ENCODE peak calls at places on chromosomes 7 and 10, in seven cellular contexts. F is transverse colon, J is heart left ventricle, U is suprapubic skin, H is A549, Q is adrenal gland, T is HCT116. V is an unnamed sample. For H3K4me1, the result is how much of the 10 kb centered on the place peaks cover.

GRCh38 chr7:10767771-10768170 is 205.9 kb upstream of the PHF14 start:
- DNase-seq in F (no peak), J (no peak), U (no peak), H (no peak), Q (no peak), T (no peak), V (no peak)

GRCh38 chr10:86163522-86164215 is 202.9 kb downstream of the GRID1 start:
- DNase-seq in F (peak), J (no peak), U (peak), H (no peak), Q (no peak), T (no peak), V (no peak)

GRCh38 chr7:12031638-12032037 is 179.5 kb upstream of the TMEM106B start:
- DNase-seq in F (no peak), J (no peak), U (no peak), H (no peak), Q (no peak), T (peak), V (no peak)

GRCh38 chr7:130823060-130823459 is 89.1 kb upstream of the KLF14 start:
- DNase-seq in F (no peak), J (no peak), U (no peak), H (no peak), Q (no peak), T (no peak), V (no peak)

GRCh38 chr10:100634034-100634433 is 98.3 kb downstream of the HIF1AN start:
- DNase-seq in F (no peak), J (no peak), U (no peak), H (no peak), Q (no peak), T (no peak), V (no peak)

GRCh38 chr7:4288791-4289190 is 393.3 kb upstream of the FOXK1 start:
- DNase-seq in F (no peak), J (no peak), U (no peak), H (no peak), Q (no peak), T (no peak), V (no peak)

GRCh38 chr10:106705576-106706526 is 458.7 kb downstream of the SORCS1 start:
- DNase-seq in F (peak), J (peak), U (peak), H (no peak), Q (peak), T (peak), V (peak)

GRCh38 chr10:24463683-24464426 is 254.9 kb downstream of the KIAA1217 start:
- DNase-seq in F (peak), J (no peak), U (no peak), H (no peak), Q (peak), T (no peak), V (peak)

GRCh38 chr10:124339119-124339807 is 79.5 kb downstream of the OAT start:
- DNase-seq in F (no peak), J (no peak), U (no peak), H (no peak), Q (peak), T (no peak), V (no peak)

GRCh38 chr7:75928600-75928939 is 13.6 kb downstream of the POR start:
- DNase-seq in F (no peak), J (no peak), U (no peak), H (no peak), Q (no peak), T (no peak), V (no peak)

GRCh38 chr7:13240349-13240748 is 552.9 kb downstream of the ARL4A start:
- DNase-seq in F (no peak), J (no peak), U (no peak), H (peak), Q (no peak), T (peak), V (no peak)

DNA sequence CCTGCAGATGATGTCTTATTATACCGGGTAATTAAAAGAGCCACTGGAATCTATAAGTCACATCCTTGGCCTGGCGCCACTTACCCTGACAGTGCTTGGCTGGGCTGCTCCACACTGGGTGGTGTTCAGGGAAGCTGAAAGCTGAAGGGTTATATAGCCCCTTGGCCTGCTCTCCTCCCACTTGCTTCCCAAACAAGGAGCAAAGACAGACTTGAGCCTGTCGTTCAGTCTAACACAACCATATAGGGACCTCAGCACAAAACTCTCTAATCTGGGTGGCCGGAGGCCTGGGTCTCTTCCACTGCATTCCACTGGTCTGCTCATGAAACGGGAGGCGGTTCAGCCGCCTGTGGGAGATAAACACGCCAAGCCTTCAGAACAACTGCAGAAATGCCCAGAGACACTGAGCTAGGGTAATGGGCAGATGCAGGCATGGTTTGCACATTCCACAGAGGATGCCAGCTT is at the start of gene ACTA2:
- DNase-seq in F (peak), J (peak), U (no peak), H (no peak), Q (peak), T (no peak), V (peak)
- TF ChIP-seq POLR2A in F (peak), J (no peak), U (no peak), H (no peak), Q (no peak), T (no peak), V (peak)

GRCh38 chr10:68151453-68151852 is 42.2 kb downstream of the MYPN start:
- DNase-seq in F (no peak), J (no peak), U (no peak), H (no peak), Q (no peak), T (no peak), V (no peak)

GRCh38 chr10:68156373-68157185 is 47.3 kb downstream of the MYPN start:
- DNase-seq in F (peak), J (peak), U (no peak), H (peak), Q (peak), T (peak), V (peak)

GRCh38 chr10:68153473-68154210 is 44.4 kb downstream of the MYPN start:
- DNase-seq in F (peak), J (peak), U (no peak), H (peak), Q (peak), T (peak), V (no peak)

GRCh38 chr10:68155615-68156205 is 46.4 kb downstream of the MYPN start:
- DNase-seq in F (no peak), J (no peak), U (no peak), H (no peak), Q (no peak), T (no peak), V (no peak)

DNA sequence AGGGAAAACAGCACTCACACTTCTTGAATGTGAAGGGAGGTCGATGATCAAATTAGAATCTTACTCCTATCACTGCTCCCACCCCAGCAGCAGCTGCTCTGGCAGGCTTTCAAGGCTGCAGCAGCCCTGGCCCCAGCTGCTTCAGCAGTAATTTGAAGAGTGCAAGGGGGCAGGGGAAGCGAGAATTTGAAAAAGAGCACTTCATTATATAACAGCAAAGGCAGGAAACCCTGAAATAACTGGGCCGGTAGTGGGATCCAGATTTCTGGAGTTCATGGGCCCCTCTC is 44.9 kb downstream of the MYPN start:
- DNase-seq in F (no peak), J (peak), U (no peak), H (no peak), Q (peak), T (no peak), V (no peak)
- H3K27ac ChIP-seq in F (peak), J (peak), U (no peak), H (peak), Q (peak), T (peak), V (no peak)

GRCh38 chr10:91347529-91347928 is 62.6 kb upstream of the HECTD2 start:
- DNase-seq in F (no peak), J (no peak), U (no peak), H (no peak), Q (no peak), T (no peak), V (no peak)
- H3K4me1 ChIP-seq in F (under half), J (under half), U (under half), H (under half), Q (under half), T (under half), V (under half)

GRCh38 chr7:159028456-159029401 is 115.9 kb downstream of the VIPR2 start:
- DNase-seq in F (peak), J (no peak), U (peak), H (no peak), Q (peak), T (no peak), V (no peak)

GRCh38 chr7:159031750-159032149 is 112.9 kb downstream of the VIPR2 start:
- DNase-seq in F (peak), J (no peak), U (peak), H (no peak), Q (peak), T (no peak), V (no peak)

GRCh38 chr7:159031135-159031701 is 113.4 kb downstream of the VIPR2 start:
- DNase-seq in F (peak), J (peak), U (no peak), H (no peak), Q (peak), T (no peak), V (peak)

GRCh38 chr7:159032310-159032709 is 112.4 kb downstream of the VIPR2 start:
- DNase-seq in F (peak), J (no peak), U (peak), H (no peak), Q (peak), T (no peak), V (no peak)

DNA sequence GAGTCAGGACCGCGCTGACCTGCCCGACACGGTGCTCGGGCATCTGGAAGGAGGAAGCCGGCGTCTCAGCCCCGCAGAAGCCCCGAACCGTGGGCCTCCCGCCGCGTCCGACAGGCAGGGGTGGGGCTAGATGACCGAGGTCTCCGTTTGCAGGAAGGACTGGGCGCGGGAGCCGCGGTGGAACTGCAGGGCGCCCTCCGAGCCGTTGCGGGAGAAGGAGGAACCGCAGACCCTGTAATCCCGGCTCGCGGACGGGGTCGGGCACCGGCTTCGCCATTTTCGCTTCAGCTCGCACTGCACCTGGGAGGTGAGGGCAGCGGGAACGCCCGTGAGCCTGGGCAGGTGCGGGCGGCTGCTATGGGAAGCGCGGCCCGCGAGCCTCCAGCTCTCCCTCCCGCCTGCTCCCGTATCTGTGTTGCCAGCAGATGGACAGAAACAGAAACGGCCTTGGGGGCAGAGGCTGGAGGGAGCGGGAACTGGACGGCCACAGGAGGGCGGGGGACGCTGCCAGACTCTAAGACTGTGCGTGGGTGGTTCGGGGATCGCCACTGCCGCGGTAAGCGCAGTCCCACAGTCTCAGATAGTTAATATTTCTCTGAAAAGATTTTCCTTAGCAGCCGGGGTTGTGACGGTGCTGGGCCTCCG is 114.1 kb downstream of the VIPR2 start:
- DNase-seq in F (peak), J (peak), U (peak), H (peak), Q (peak), T (peak), V (peak)
- TF ChIP-seq POLR2A in F (no peak), J (no peak), U (no peak), H (no peak), Q (no peak), T (no peak), V (no peak)

GRCh38 chr10:13706175-13706574 is 119.4 kb downstream of the PRPF18 start:
- DNase-seq in F (no peak), J (no peak), U (no peak), H (no peak), Q (no peak), T (no peak), V (no peak)
- H3K27ac ChIP-seq in F (peak), J (peak), U (peak), H (no peak), Q (no peak), T (no peak), V (no peak)

GRCh38 chr10:133259603-133259992 is 17.1 kb downstream of the ADAM8 start:
- DNase-seq in F (no peak), J (no peak), U (no peak), H (no peak), Q (no peak), T (no peak), V (no peak)
- H3K4me1 ChIP-seq in F (half or more), J (under half), U (half or more), H (under half), Q (under half), T (under half), V (under half)

GRCh38 chr10:77873558-77874380 is 52.8 kb downstream of the DLG5 start:
- DNase-seq in F (peak), J (peak), U (peak), H (peak), Q (peak), T (peak), V (peak)
- TF ChIP-seq POLR2A in F (peak), J (no peak), U (no peak), H (no peak), Q (peak), T (no peak), V (no peak)

DNA sequence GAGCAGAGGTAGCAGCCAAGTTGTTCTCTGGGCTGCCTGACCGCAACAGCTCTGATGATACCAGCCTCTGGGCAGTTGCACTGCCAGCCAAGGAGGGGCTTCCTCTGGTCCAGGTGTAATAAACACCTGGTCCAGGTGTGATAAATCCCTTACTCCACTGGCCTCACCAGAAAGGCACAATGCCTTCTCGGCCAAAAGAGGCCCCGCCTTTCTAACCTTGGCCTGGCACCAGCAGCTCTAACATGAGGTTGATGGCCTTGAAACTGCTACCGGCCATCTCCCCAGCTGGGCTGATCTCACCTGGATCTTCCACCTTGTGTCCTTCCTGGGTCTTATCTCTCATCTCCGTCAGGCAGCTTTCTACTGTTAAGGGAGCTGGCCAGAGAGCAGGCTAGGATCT is 45.5 kb upstream of the PDZD8 start:
- DNase-seq in F (no peak), J (no peak), U (no peak), H (no peak), Q (no peak), T (no peak), V (no peak)
- H3K27ac ChIP-seq in F (no peak), J (no peak), U (no peak), H (no peak), Q (no peak), T (no peak), V (no peak)

DNA sequence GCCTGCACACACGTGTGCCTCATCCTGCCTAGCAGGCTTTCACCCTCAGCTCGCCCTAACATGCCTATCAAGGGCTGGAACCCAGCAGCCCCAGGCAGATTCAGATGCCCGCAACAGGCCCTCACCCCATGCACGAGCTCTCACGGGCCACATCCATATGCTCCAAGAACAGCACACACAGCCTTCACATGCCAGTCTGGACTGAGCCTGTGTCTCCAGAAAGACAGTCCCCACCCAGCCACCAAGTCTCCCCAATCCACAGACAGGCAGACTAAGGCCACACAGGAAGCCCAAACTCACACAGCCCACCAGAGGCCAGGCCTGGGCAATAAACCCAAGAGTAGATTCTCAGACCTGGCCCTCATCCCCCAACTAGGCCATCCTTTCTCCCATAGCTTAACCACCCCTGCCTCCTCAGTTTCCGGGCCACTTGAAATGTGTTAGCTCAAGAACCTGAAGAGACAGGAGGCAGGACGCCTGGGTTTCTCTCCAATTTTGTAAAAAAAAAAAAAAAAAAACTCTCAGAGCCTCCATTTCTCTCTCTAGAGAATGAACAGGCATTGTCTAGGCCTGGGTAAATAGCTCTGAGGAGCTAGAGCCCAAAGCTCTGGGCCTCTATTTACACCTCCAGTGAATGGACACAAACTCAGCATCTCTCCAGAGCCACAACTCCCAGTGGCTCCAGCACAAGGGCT is 6.8 kb downstream of the LDB1 start:
- DNase-seq in F (no peak), J (no peak), U (no peak), H (no peak), Q (no peak), T (no peak), V (no peak)
- H3K4me1 ChIP-seq in F (half or more), J (half or more), U (half or more), H (half or more), Q (half or more), T (under half), V (under half)

DNA sequence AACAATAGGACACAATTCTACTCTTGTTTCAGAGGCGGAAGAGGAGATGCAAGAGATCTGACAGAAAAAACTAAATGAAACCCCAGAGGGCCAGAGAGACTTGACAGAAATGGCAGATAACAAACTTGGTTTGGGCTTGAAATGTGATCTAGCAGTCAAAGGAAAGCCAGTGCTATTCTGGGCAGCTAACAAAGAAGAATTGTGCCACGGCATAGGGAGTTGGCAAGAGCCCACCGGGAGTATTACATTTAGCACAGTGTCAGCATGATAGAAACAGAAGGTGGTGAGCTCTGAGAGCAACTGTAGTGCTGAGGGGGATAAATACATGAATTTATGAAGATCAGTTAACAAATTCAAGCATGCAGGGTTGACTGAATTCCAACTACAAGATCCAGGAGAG is 91.1 kb downstream of the AHCYL2 start:
- DNase-seq in F (no peak), J (peak), U (no peak), H (no peak), Q (no peak), T (no peak), V (no peak)
- TF ChIP-seq POLR2A in F (no peak), J (no peak), U (no peak), H (no peak), Q (no peak), T (no peak), V (no peak)